ENCODE peak calls at places on chromosomes 2 and 18, in nine cellular contexts. E is ovary, V is brain microvascular endothelial cell, X is pancreas, L is astrocyte, Y is IMR-90, K is HCT116, U is adrenal gland, R is AG04449. M is an unnamed sample.

GRCh38 chr2:133736674-133737073 is 168.4 kb upstream of the NCKAP5 start:
- DNase-seq in E (no peak), V (no peak), X (no peak), L (no peak), Y (no peak), K (no peak), U (no peak), R (no peak), M (no peak)

GRCh38 chr2:67871696-67872320 is 191.0 kb downstream of the C1D start:
- DNase-seq in E (no peak), V (peak), X (no peak), L (peak), Y (peak), K (no peak), U (no peak), R (peak), M (peak)

GRCh38 chr2:161171595-161171929 is 11.3 kb downstream of the TANK start:
- DNase-seq in E (no peak), V (no peak), X (no peak), L (no peak), Y (no peak), K (no peak), U (no peak), R (no peak), M (no peak)

GRCh38 chr2:156339110-156339847 is 6.8 kb upstream of the NR4A2 start:
- DNase-seq in E (no peak), V (no peak), X (no peak), L (no peak), Y (no peak), K (peak), U (no peak), R (no peak), M (no peak)

GRCh38 chr2:179340678-179341077 is 76.0 kb upstream of the SESTD1 start:
- DNase-seq in E (no peak), V (peak), X (no peak), L (no peak), Y (peak), K (peak), U (no peak), R (no peak), M (peak)

GRCh38 chr2:240395448-240395847 is 40.0 kb upstream of the GPC1 start:
- DNase-seq in E (peak), V (no peak), X (no peak), L (no peak), Y (no peak), K (no peak), U (peak), R (no peak), M (no peak)

GRCh38 chr2:105541189-105542050 is 142.6 kb upstream of the FHL2 start:
- DNase-seq in E (no peak), V (no peak), X (no peak), L (no peak), Y (no peak), K (no peak), U (peak), R (no peak), M (no peak)

GRCh38 chr2:237297421-237298155 is 116.4 kb downstream of the COL6A3 start:
- DNase-seq in E (no peak), V (no peak), X (no peak), L (peak), Y (peak), K (no peak), U (no peak), R (no peak), M (no peak)

GRCh38 chr2:85393836-85394235 is 16.3 kb downstream of the CAPG start:
- DNase-seq in E (peak), V (no peak), X (no peak), L (no peak), Y (peak), K (no peak), U (peak), R (no peak), M (no peak)

GRCh38 chr18:48832961-48833700 is 117.6 kb downstream of the SMAD7 start:
- DNase-seq in E (peak), V (no peak), X (peak), L (peak), Y (peak), K (peak), U (peak), R (no peak), M (no peak)

GRCh38 chr18:27778441-27778840 is 398.5 kb downstream of the CDH2 start:
- DNase-seq in E (no peak), V (peak), X (no peak), L (peak), Y (peak), K (no peak), U (no peak), R (no peak), M (no peak)

GRCh38 chr2:172540421-172540820 is 15.5 kb upstream of the PDK1 start:
- DNase-seq in E (no peak), V (no peak), X (no peak), L (no peak), Y (peak), K (no peak), U (no peak), R (no peak), M (no peak)

GRCh38 chr2:218981390-218982311 is 3.3 kb downstream of the FEV start:
- DNase-seq in E (peak), V (no peak), X (no peak), L (peak), Y (peak), K (no peak), U (no peak), R (no peak), M (no peak)

GRCh38 chr2:127665267-127665893 is 9.9 kb downstream of the LIMS2 start:
- DNase-seq in E (no peak), V (no peak), X (no peak), L (no peak), Y (no peak), K (no peak), U (no peak), R (no peak), M (no peak)
- H3K4me3 ChIP-seq in E (no peak), V (no peak), X (no peak), L (no peak), Y (no peak), K (no peak), U (no peak), R (no peak), M (no peak)

GRCh38 chr18:79395308-79395640 is 456 bp upstream of the NFATC1 start:
- DNase-seq in E (no peak), V (no peak), X (no peak), L (no peak), Y (no peak), K (no peak), U (no peak), R (no peak), M (no peak)

GRCh38 chr18:79394438-79395307 is 1.1 kb upstream of the NFATC1 start:
- DNase-seq in E (no peak), V (peak), X (no peak), L (peak), Y (peak), K (no peak), U (no peak), R (no peak), M (no peak)

GRCh38 chr18:79392226-79392625 is 3.5 kb upstream of the NFATC1 start:
- DNase-seq in E (no peak), V (no peak), X (no peak), L (no peak), Y (no peak), K (no peak), U (no peak), R (no peak), M (no peak)

GRCh38 chr18:79393626-79394401 is 1.9 kb upstream of the NFATC1 start:
- DNase-seq in E (peak), V (peak), X (peak), L (peak), Y (peak), K (peak), U (peak), R (no peak), M (peak)

DNA sequence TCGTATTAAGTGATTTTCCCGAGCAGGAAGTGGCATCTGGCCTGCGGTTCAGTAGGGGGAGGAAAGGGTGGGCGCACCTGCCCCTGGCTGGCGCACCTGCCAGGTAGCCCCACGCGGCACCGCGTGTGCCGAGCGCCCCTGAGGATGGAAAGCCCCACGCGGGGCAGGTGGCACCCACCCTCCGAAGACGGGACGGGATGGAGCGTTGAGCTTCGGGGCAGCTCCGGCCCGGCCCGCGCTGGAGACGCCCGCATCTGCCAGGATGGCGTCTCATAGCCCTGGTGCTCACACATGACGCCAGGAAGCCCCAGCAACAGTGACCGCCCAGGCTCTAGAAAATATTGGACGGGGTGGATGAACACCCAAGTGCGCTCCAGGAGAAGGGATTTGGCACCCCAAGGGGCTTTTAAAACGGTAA is 2.5 kb upstream of the NFATC1 start:
- DNase-seq in E (no peak), V (no peak), X (no peak), L (no peak), Y (no peak), K (no peak), U (no peak), R (no peak), M (no peak)
- H3K4me3 ChIP-seq in E (peak), V (peak), X (peak), L (peak), Y (peak), K (peak), U (no peak), R (peak), M (peak)

DNA sequence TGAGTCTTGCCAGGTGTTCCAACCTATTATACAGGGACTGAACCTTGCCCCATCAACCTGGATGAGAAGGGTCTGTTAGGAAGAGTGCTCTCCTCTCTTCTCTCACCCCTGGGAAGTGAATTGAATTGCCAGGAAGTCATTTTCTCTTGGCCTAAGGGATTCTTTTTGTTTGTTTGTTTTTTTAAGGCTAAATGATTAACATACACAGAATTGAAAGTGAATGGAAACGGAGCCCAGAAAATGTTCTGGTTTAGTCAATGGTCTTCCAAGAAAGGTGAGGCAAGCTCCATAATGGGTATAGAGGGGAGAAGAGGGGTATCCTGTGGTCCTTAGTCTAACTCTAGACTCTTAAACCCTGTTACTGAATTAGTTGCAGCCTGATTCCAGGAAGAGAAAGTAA is 189.1 kb downstream of the FSHR start:
- DNase-seq in E (no peak), V (no peak), X (no peak), L (no peak), Y (no peak), K (no peak), U (no peak), R (no peak), M (no peak)
- H3K4me3 ChIP-seq in E (no peak), V (no peak), X (no peak), L (no peak), Y (no peak), K (no peak), U (no peak), R (no peak), M (no peak)

GRCh38 chr2:234497592-234498023 is 727 bp upstream of the ARL4C start:
- DNase-seq in E (no peak), V (no peak), X (no peak), L (no peak), Y (no peak), K (no peak), U (peak), R (no peak), M (no peak)
- H3K4me3 ChIP-seq in E (no peak), V (peak), X (peak), L (peak), Y (peak), K (peak), U (no peak), R (peak), M (peak)

DNA sequence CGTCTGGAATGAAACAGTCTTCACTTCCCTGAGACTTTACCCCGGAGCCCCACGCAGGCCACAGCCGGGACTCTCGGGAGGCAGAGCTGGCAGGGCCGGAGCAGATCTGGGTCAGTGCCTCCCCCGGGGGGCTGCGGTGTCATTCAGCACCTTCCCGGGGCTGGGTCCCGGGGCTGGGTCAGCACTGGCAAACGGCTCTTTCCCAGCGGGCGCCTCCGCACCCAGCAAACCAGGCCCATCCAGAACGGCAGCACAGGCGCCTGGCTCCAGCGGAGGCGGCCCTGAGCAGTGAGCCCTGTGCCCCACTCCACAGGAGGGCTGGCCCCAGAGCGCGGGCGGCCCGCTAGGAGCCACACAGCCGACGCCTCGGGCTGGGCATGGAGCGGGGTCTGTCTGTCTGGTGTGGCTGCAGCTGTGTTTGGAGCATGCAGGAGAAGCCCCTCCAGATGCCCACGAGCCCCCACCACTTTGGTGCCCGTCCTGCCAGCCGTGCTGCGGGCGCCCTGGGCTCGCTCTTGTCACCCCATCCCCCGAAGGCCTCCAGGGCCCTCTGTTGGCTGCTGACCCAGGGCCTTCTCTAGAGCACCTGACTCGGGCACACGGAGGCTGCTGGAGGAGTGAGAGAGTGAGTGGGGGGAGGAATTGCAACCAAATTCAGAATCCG is 132.1 kb upstream of the CTDP1 start:
- DNase-seq in E (peak), V (no peak), X (no peak), L (no peak), Y (no peak), K (no peak), U (no peak), R (no peak), M (no peak)
- H3K4me3 ChIP-seq in E (no peak), V (no peak), X (no peak), L (no peak), Y (no peak), K (no peak), U (no peak), R (no peak), M (no peak)

M was measured in skeletal muscle cell.